ENCODE peak calls at places on chromosomes 2 and 18, in eight cellular contexts. One of them, this sample, is unnamed.

GRCh38 chr18:52341617-52342381 is 1.8 kb downstream of the DCC start:
- DNase-seq in bronchial epithelial cell: no peak
- DNase-seq in OCI-LY7: no peak
- DNase-seq in neural progenitor cell: peak
- DNase-seq in AG09319: no peak
- DNase-seq in RWPE2: no peak
- DNase-seq in HFF-Myc: no peak
- DNase-seq in transverse colon: no peak
- DNase-seq in this sample: no peak

GRCh38 chr2:225865468-225865867 is 466.0 kb downstream of the NYAP2 start:
- DNase-seq in transverse colon: no peak
- DNase-seq in RWPE2: no peak
- DNase-seq in neural progenitor cell: no peak
- DNase-seq in OCI-LY7: no peak
- DNase-seq in HFF-Myc: no peak
- DNase-seq in bronchial epithelial cell: peak
- DNase-seq in AG09319: no peak
- DNase-seq in this sample: no peak

GRCh38 chr2:175259164-175259563 is 77.7 kb upstream of the ATP5MC3 start:
- DNase-seq in transverse colon: no peak
- DNase-seq in RWPE2: no peak
- DNase-seq in AG09319: no peak
- DNase-seq in bronchial epithelial cell: no peak
- DNase-seq in neural progenitor cell: no peak
- DNase-seq in OCI-LY7: no peak
- DNase-seq in HFF-Myc: no peak
- DNase-seq in this sample: no peak

GRCh38 chr2:61639721-61640120 is 101.6 kb upstream of the XPO1 start:
- DNase-seq in transverse colon: no peak
- DNase-seq in RWPE2: no peak
- DNase-seq in neural progenitor cell: no peak
- DNase-seq in AG09319: no peak
- DNase-seq in bronchial epithelial cell: no peak
- DNase-seq in OCI-LY7: no peak
- DNase-seq in HFF-Myc: no peak
- DNase-seq in this sample: no peak

GRCh38 chr2:460861-461260 is 173.0 kb upstream of the ALKAL2 start:
- DNase-seq in HFF-Myc: no peak
- DNase-seq in bronchial epithelial cell: no peak
- DNase-seq in AG09319: no peak
- DNase-seq in RWPE2: no peak
- DNase-seq in transverse colon: peak
- DNase-seq in OCI-LY7: no peak
- DNase-seq in neural progenitor cell: no peak
- DNase-seq in this sample: no peak

GRCh38 chr18:4360221-4360715 is 94.8 kb downstream of the DLGAP1 start:
- DNase-seq in AG09319: no peak
- DNase-seq in HFF-Myc: no peak
- DNase-seq in bronchial epithelial cell: no peak
- DNase-seq in OCI-LY7: no peak
- DNase-seq in neural progenitor cell: no peak
- DNase-seq in RWPE2: no peak
- DNase-seq in transverse colon: no peak
- DNase-seq in this sample: no peak

GRCh38 chr2:53668624-53669026 is 99.0 kb upstream of the CHAC2 start:
- DNase-seq in neural progenitor cell: no peak
- DNase-seq in OCI-LY7: no peak
- DNase-seq in HFF-Myc: no peak
- DNase-seq in RWPE2: no peak
- DNase-seq in transverse colon: no peak
- DNase-seq in bronchial epithelial cell: peak
- DNase-seq in AG09319: no peak
- DNase-seq in this sample: no peak

GRCh38 chr2:74850816-74851566 is 17.1 kb downstream of the HK2 start:
- DNase-seq in transverse colon: no peak
- DNase-seq in AG09319: no peak
- DNase-seq in bronchial epithelial cell: peak
- DNase-seq in HFF-Myc: no peak
- DNase-seq in neural progenitor cell: no peak
- DNase-seq in OCI-LY7: no peak
- DNase-seq in RWPE2: no peak
- DNase-seq in this sample: no peak

GRCh38 chr18:63224574-63224973 is 95.0 kb downstream of the BCL2 start:
- DNase-seq in bronchial epithelial cell: no peak
- DNase-seq in HFF-Myc: no peak
- DNase-seq in RWPE2: no peak
- DNase-seq in neural progenitor cell: no peak
- DNase-seq in OCI-LY7: no peak
- DNase-seq in transverse colon: no peak
- DNase-seq in AG09319: no peak
- DNase-seq in this sample: no peak

GRCh38 chr2:132645176-132645575 is 24.8 kb downstream of the LYPD1 start:
- DNase-seq in bronchial epithelial cell: peak
- DNase-seq in neural progenitor cell: no peak
- DNase-seq in OCI-LY7: no peak
- DNase-seq in AG09319: no peak
- DNase-seq in transverse colon: no peak
- DNase-seq in RWPE2: no peak
- DNase-seq in HFF-Myc: no peak
- DNase-seq in this sample: no peak

GRCh38 chr18:48869591-48869990 is 81.2 kb downstream of the SMAD7 start:
- DNase-seq in neural progenitor cell: no peak
- DNase-seq in transverse colon: no peak
- DNase-seq in bronchial epithelial cell: no peak
- DNase-seq in HFF-Myc: no peak
- DNase-seq in OCI-LY7: no peak
- DNase-seq in RWPE2: no peak
- DNase-seq in AG09319: no peak
- DNase-seq in this sample: no peak

GRCh38 chr2:165911981-165912380 is 41.6 kb downstream of the TTC21B start:
- DNase-seq in RWPE2: no peak
- DNase-seq in transverse colon: no peak
- DNase-seq in bronchial epithelial cell: no peak
- DNase-seq in HFF-Myc: no peak
- DNase-seq in AG09319: no peak
- DNase-seq in OCI-LY7: no peak
- DNase-seq in neural progenitor cell: no peak
- DNase-seq in this sample: no peak

GRCh38 chr2:165008916-165009315 is 53.6 kb upstream of the SLC38A11 start:
- DNase-seq in AG09319: no peak
- DNase-seq in neural progenitor cell: no peak
- DNase-seq in OCI-LY7: no peak
- DNase-seq in bronchial epithelial cell: peak
- DNase-seq in transverse colon: no peak
- DNase-seq in HFF-Myc: no peak
- DNase-seq in RWPE2: no peak
- DNase-seq in this sample: no peak

GRCh38 chr2:11571170-11571569 is 37.3 kb downstream of the GREB1 start:
- DNase-seq in neural progenitor cell: no peak
- DNase-seq in HFF-Myc: no peak
- DNase-seq in bronchial epithelial cell: no peak
- DNase-seq in RWPE2: no peak
- DNase-seq in AG09319: no peak
- DNase-seq in OCI-LY7: no peak
- DNase-seq in transverse colon: no peak
- DNase-seq in this sample: no peak

GRCh38 chr2:130728549-130729310 is at the start of gene GPR148:
- DNase-seq in bronchial epithelial cell: no peak
- DNase-seq in OCI-LY7: no peak
- DNase-seq in AG09319: no peak
- DNase-seq in neural progenitor cell: no peak
- DNase-seq in transverse colon: no peak
- DNase-seq in RWPE2: no peak
- DNase-seq in HFF-Myc: no peak
- DNase-seq in this sample: no peak

GRCh38 chr2:169448865-169449264 is 30.4 kb upstream of the BBS5 start:
- DNase-seq in bronchial epithelial cell: no peak
- DNase-seq in neural progenitor cell: no peak
- DNase-seq in AG09319: no peak
- DNase-seq in OCI-LY7: no peak
- DNase-seq in RWPE2: no peak
- DNase-seq in transverse colon: no peak
- DNase-seq in HFF-Myc: no peak
- DNase-seq in this sample: no peak

GRCh38 chr2:104861295-104862060 is 7.6 kb downstream of the POU3F3 start:
- DNase-seq in HFF-Myc: no peak
- DNase-seq in OCI-LY7: no peak
- DNase-seq in neural progenitor cell: peak
- DNase-seq in AG09319: no peak
- DNase-seq in RWPE2: no peak
- DNase-seq in transverse colon: no peak
- DNase-seq in bronchial epithelial cell: no peak
- DNase-seq in this sample: no peak

DNA sequence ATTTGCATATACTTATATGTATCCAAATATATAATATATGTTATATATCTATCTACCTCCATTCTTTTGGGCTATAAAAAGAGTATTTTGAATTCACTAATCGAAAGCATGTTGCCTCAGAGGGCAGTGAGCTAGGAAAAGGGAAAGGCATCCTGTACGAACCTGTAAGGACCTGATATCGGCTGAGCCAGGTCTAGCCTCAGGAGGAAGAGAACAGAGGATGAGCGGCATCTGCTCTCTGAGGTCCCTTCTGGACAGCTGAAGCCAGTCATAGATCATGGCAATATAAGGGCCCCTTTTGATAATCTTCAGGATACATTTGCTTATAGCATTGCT is 166.2 kb upstream of the STK17B start:
- DNase-seq in neural progenitor cell: peak
- DNase-seq in RWPE2: no peak
- DNase-seq in OCI-LY7: no peak
- DNase-seq in AG09319: no peak
- DNase-seq in transverse colon: no peak
- DNase-seq in bronchial epithelial cell: no peak
- DNase-seq in HFF-Myc: no peak
- DNase-seq in this sample: no peak
- TF ChIP-seq CTCF in neural progenitor cell: no peak
- TF ChIP-seq CTCF in RWPE2: peak
- TF ChIP-seq CTCF in OCI-LY7: peak
- TF ChIP-seq CTCF in AG09319: peak
- TF ChIP-seq CTCF in transverse colon: no peak
- TF ChIP-seq CTCF in bronchial epithelial cell: no peak
- TF ChIP-seq CTCF in HFF-Myc: no peak
- TF ChIP-seq CTCF in this sample: peak

GRCh38 chr18:2466978-2467377 is 104.3 kb downstream of the METTL4 start:
- DNase-seq in OCI-LY7: no peak
- DNase-seq in neural progenitor cell: no peak
- DNase-seq in HFF-Myc: no peak
- DNase-seq in transverse colon: no peak
- DNase-seq in bronchial epithelial cell: no peak
- DNase-seq in AG09319: no peak
- DNase-seq in RWPE2: no peak
- DNase-seq in this sample: no peak

GRCh38 chr18:2471523-2471922 is 99.8 kb downstream of the METTL4 start:
- DNase-seq in OCI-LY7: peak
- DNase-seq in bronchial epithelial cell: no peak
- DNase-seq in RWPE2: no peak
- DNase-seq in neural progenitor cell: no peak
- DNase-seq in transverse colon: no peak
- DNase-seq in HFF-Myc: no peak
- DNase-seq in AG09319: no peak
- DNase-seq in this sample: no peak
- TF ChIP-seq CTCF in OCI-LY7: peak
- TF ChIP-seq CTCF in bronchial epithelial cell: no peak
- TF ChIP-seq CTCF in RWPE2: no peak
- TF ChIP-seq CTCF in neural progenitor cell: peak
- TF ChIP-seq CTCF in transverse colon: no peak
- TF ChIP-seq CTCF in HFF-Myc: peak
- TF ChIP-seq CTCF in AG09319: no peak
- TF ChIP-seq CTCF in this sample: no peak

DNA sequence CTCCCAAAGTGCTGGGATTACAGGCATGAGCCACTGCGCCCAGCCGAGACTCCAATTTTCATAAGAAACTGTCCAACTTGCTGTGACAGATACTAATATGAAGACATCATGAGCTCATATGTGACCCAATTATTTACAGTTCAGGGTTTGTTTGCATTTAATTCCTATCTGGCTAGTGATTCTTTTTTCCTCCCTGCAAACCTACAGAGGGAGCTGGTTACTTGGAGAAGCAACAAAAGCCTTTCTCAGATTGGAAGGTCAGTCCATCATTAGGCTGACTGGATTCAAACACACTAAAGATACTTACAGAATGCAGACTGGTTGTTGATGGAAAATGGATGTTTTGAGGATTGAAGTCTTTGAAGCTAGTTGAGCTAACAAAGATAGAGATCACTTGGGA is 176.4 kb downstream of the ANKRD44 start:
- DNase-seq in AG09319: no peak
- DNase-seq in neural progenitor cell: no peak
- DNase-seq in HFF-Myc: no peak
- DNase-seq in bronchial epithelial cell: peak
- DNase-seq in OCI-LY7: no peak
- DNase-seq in RWPE2: no peak
- DNase-seq in transverse colon: no peak
- DNase-seq in this sample: no peak
- TF ChIP-seq CTCF in AG09319: no peak
- TF ChIP-seq CTCF in neural progenitor cell: peak
- TF ChIP-seq CTCF in HFF-Myc: no peak
- TF ChIP-seq CTCF in bronchial epithelial cell: no peak
- TF ChIP-seq CTCF in OCI-LY7: peak
- TF ChIP-seq CTCF in RWPE2: no peak
- TF ChIP-seq CTCF in transverse colon: no peak
- TF ChIP-seq CTCF in this sample: peak

DNA sequence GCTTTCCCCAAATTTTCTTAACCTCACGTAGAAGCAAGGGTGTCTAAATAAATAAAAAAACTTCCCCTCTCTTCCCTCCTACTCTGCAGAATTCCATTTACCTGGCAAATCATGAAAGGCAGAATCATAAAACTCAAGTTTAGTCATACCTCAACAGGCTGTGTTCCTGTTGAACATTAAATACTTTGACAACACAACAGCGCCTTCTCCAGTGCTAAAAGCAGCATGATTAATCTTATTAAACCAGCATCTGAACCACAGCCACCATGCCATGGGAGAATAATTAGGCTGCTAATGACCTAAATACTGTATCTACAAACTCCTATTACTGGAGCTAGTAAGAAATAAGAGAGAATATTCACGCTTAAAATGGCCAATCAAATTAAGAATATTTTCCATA is 68.1 kb downstream of the CDH2 start:
- DNase-seq in HFF-Myc: no peak
- DNase-seq in bronchial epithelial cell: peak
- DNase-seq in OCI-LY7: peak
- DNase-seq in RWPE2: no peak
- DNase-seq in neural progenitor cell: peak
- DNase-seq in transverse colon: no peak
- DNase-seq in AG09319: no peak
- DNase-seq in this sample: no peak
- TF ChIP-seq CTCF in HFF-Myc: no peak
- TF ChIP-seq CTCF in bronchial epithelial cell: no peak
- TF ChIP-seq CTCF in OCI-LY7: peak
- TF ChIP-seq CTCF in RWPE2: peak
- TF ChIP-seq CTCF in neural progenitor cell: peak
- TF ChIP-seq CTCF in transverse colon: no peak
- TF ChIP-seq CTCF in AG09319: no peak
- TF ChIP-seq CTCF in this sample: no peak